ENCODE peak calls at places on chromosomes 6 and 20, in seven cellular contexts. S, D, Y, B, G, M and I are unnamed samples. For H3K4me1 and H3K36me3, the result is how much of the 10 kb centered on the place peaks cover.

GRCh38 chr6:152957796-152958195 is 25.0 kb downstream of the FBXO5 start:
- DNase-seq in S (no peak), D (no peak), Y (no peak), B (no peak), G (no peak), M (no peak), I (no peak)

GRCh38 chr20:48295445-48295903 is 510.2 kb upstream of the SULF2 start:
- DNase-seq in S (no peak), D (peak), Y (peak), B (no peak), G (peak), M (no peak), I (peak)

GRCh38 chr6:18392346-18392877 is 5.3 kb downstream of the RNF144B start:
- DNase-seq in S (no peak), D (no peak), Y (no peak), B (no peak), G (no peak), M (no peak), I (no peak)

GRCh38 chr6:25583906-25584305 is 68.1 kb upstream of the SCGN start:
- DNase-seq in S (no peak), D (no peak), Y (peak), B (no peak), G (no peak), M (no peak), I (no peak)

GRCh38 chr20:39038495-39038894 is 76.4 kb downstream of the DHX35 start:
- DNase-seq in S (no peak), D (no peak), Y (no peak), B (no peak), G (no peak), M (no peak), I (no peak)

GRCh38 chr20:62219992-62220665 is at the start of gene HRH3:
- DNase-seq in S (no peak), D (peak), Y (no peak), B (no peak), G (peak), M (peak), I (peak)

GRCh38 chr6:104182811-104183210 is 676.9 kb downstream of the HACE1 start:
- DNase-seq in S (no peak), D (no peak), Y (no peak), B (no peak), G (no peak), M (no peak), I (no peak)

GRCh38 chr20:37297066-37297736 is 7.7 kb downstream of the MANBAL start:
- DNase-seq in S (no peak), D (no peak), Y (peak), B (no peak), G (no peak), M (no peak), I (no peak)

GRCh38 chr6:135880066-135880972 is 28.8 kb downstream of the PDE7B start:
- DNase-seq in S (no peak), D (no peak), Y (no peak), B (no peak), G (no peak), M (no peak), I (peak)

GRCh38 chr6:78093861-78094360 is 441.1 kb downstream of the MEI4 start:
- DNase-seq in S (no peak), D (no peak), Y (no peak), B (no peak), G (no peak), M (no peak), I (no peak)

GRCh38 chr6:117514655-117515054 is 32.2 kb downstream of the DCBLD1 start:
- DNase-seq in S (no peak), D (no peak), Y (no peak), B (no peak), G (no peak), M (no peak), I (no peak)

GRCh38 chr6:64945450-64945849 is 761.6 kb downstream of the EYS start:
- DNase-seq in S (no peak), D (no peak), Y (no peak), B (no peak), G (no peak), M (no peak), I (no peak)

GRCh38 chr20:63087236-63087871 is 80.6 kb upstream of the BHLHE23 start:
- DNase-seq in S (peak), D (no peak), Y (no peak), B (peak), G (no peak), M (peak), I (no peak)

GRCh38 chr20:7496394-7497111 is 443.7 kb downstream of the HAO1 start:
- DNase-seq in S (no peak), D (no peak), Y (no peak), B (no peak), G (no peak), M (no peak), I (no peak)

GRCh38 chr20:46350201-46350985 is 42.1 kb upstream of the CDH22 start:
- DNase-seq in S (no peak), D (peak), Y (peak), B (no peak), G (no peak), M (no peak), I (no peak)

GRCh38 chr6:170522565-170523183 is 30.4 kb downstream of the PSMB1 start:
- DNase-seq in S (peak), D (peak), Y (no peak), B (no peak), G (peak), M (no peak), I (no peak)

GRCh38 chr20:12203981-12204380 is 286.3 kb downstream of the BTBD3 start:
- DNase-seq in S (no peak), D (no peak), Y (no peak), B (no peak), G (no peak), M (no peak), I (no peak)

GRCh38 chr20:17669306-17669931 is 12.6 kb downstream of the RRBP1 start:
- DNase-seq in S (no peak), D (no peak), Y (no peak), B (no peak), G (no peak), M (no peak), I (no peak)

GRCh38 chr6:152594726-152595125 is 42.4 kb downstream of the SYNE1 start:
- DNase-seq in S (no peak), D (no peak), Y (no peak), B (no peak), G (no peak), M (no peak), I (no peak)

GRCh38 chr20:7744411-7744810 is 195.8 kb downstream of the HAO1 start:
- DNase-seq in S (no peak), D (no peak), Y (no peak), B (no peak), G (no peak), M (no peak), I (no peak)

GRCh38 chr6:35181933-35182612 is 31.7 kb upstream of the SCUBE3 start:
- DNase-seq in S (peak), D (peak), Y (peak), B (peak), G (no peak), M (peak), I (peak)

GRCh38 chr20:63246490-63247284 is 7.6 kb downstream of the NKAIN4 start:
- DNase-seq in S (peak), D (no peak), Y (no peak), B (no peak), G (peak), M (no peak), I (no peak)

GRCh38 chr6:1570848-1571247 is 38.9 kb upstream of the FOXC1 start:
- DNase-seq in S (no peak), D (no peak), Y (no peak), B (no peak), G (no peak), M (no peak), I (no peak)

GRCh38 chr6:1870902-1871301 is 261.2 kb downstream of the FOXC1 start:
- DNase-seq in S (no peak), D (no peak), Y (no peak), B (no peak), G (no peak), M (no peak), I (no peak)

GRCh38 chr6:13724174-13724573 is 12.5 kb upstream of the RANBP9 start:
- DNase-seq in S (no peak), D (no peak), Y (no peak), B (no peak), G (no peak), M (no peak), I (peak)

GRCh38 chr6:136927313-136927712 is 5.2 kb downstream of the SLC35D3 start:
- DNase-seq in S (no peak), D (peak), Y (no peak), B (no peak), G (no peak), M (no peak), I (no peak)

GRCh38 chr6:160170018-160170680 is 48.5 kb downstream of the SLC22A1 start:
- DNase-seq in S (no peak), D (no peak), Y (no peak), B (no peak), G (no peak), M (no peak), I (no peak)

GRCh38 chr6:37077459-37078296 is 72.2 kb downstream of the FGD2 start:
- DNase-seq in S (peak), D (no peak), Y (peak), B (peak), G (peak), M (peak), I (no peak)

GRCh38 chr6:43772571-43773049 is 2.6 kb downstream of the VEGFA start:
- DNase-seq in S (peak), D (peak), Y (no peak), B (no peak), G (peak), M (peak), I (peak)

GRCh38 chr6:160013987-160014868 is 45.3 kb downstream of the IGF2R start:
- DNase-seq in S (no peak), D (no peak), Y (no peak), B (no peak), G (no peak), M (no peak), I (peak)

GRCh38 chr6:100595456-100595855 is 130.7 kb upstream of the SIM1 start:
- DNase-seq in S (no peak), D (no peak), Y (no peak), B (no peak), G (no peak), M (no peak), I (no peak)

GRCh38 chr20:20364747-20365558 is 3.0 kb upstream of the INSM1 start:
- DNase-seq in S (no peak), D (no peak), Y (no peak), B (no peak), G (no peak), M (no peak), I (no peak)

GRCh38 chr6:75775219-75775618 is 26.2 kb downstream of the MYO6 start:
- DNase-seq in S (peak), D (peak), Y (no peak), B (no peak), G (peak), M (no peak), I (peak)

GRCh38 chr6:93163146-93163545 is 256.2 kb downstream of the EPHA7 start:
- DNase-seq in S (no peak), D (no peak), Y (no peak), B (no peak), G (no peak), M (no peak), I (no peak)

GRCh38 chr6:52146851-52147445 is 39.2 kb upstream of the IL17A start:
- DNase-seq in S (no peak), D (no peak), Y (no peak), B (no peak), G (no peak), M (no peak), I (no peak)

DNA sequence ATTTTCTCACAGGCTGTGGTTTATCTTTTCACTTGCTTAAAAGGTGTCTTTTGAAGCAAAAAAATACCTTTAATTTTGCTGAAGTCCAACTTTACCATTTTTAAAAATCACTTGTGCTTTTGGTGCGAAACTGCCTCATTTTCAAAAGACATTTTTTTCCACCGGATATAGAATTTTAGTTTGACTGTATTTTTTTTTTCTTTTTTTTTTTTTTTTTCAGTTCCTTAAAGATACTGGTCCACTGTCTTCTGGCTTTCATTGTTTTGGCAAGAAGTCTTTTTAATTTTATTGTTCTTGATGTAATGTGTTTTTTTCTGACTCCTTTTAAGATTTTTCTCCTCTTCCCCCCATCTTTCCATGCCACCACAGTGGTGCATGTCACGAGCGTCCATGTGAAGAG is 198.2 kb downstream of the ARID1B start:
- DNase-seq in S (no peak), D (no peak), Y (no peak), B (no peak), G (no peak), M (no peak), I (no peak)
- H3K4me3 ChIP-seq in S (no peak), D (no peak), Y (no peak), B (no peak), G (no peak), M (no peak), I (no peak)

GRCh38 chr6:16730720-16731502 is 30.3 kb downstream of the ATXN1 start:
- DNase-seq in S (no peak), D (no peak), Y (no peak), B (no peak), G (peak), M (no peak), I (peak)

GRCh38 chr6:16729744-16730143 is 31.5 kb downstream of the ATXN1 start:
- DNase-seq in S (no peak), D (no peak), Y (no peak), B (no peak), G (no peak), M (no peak), I (no peak)

GRCh38 chr6:16727996-16728395 is 33.3 kb downstream of the ATXN1 start:
- DNase-seq in S (peak), D (no peak), Y (peak), B (peak), G (no peak), M (no peak), I (no peak)

GRCh38 chr6:16729183-16729696 is 32.0 kb downstream of the ATXN1 start:
- DNase-seq in S (no peak), D (no peak), Y (no peak), B (no peak), G (no peak), M (no peak), I (no peak)

DNA sequence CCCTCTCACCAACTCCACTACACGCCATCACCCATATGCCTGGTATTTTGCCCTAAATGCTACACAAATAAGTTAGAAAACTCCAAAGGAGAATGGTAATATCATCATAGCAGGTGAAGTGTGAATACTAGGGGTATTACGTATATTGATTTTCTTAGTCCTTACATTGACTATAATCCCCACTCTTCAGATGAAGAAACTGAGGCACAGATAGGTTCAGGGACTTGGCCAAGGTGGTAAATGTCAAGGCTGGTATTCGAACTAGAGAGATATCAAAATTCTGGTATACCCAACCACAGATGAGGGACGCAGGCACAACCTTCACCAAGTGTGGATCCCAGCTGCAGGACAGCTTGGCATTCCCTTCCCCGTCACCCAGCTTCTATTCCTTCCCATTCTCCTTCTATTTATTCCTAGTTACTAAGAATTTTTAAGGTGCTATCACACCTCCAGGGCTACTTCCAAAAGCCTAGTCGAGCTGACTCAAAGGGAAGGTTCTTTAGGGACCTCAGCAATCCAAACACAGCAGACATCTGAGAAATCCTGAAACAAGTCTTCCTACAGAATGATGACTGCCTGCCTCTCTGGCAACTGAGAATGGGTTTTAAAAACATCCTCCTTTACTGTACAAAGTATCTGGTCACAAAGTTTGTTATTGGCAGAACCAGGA is 32.6 kb downstream of the ATXN1 start:
- DNase-seq in S (no peak), D (no peak), Y (no peak), B (no peak), G (no peak), M (no peak), I (no peak)
- H3K4me1 ChIP-seq in S (half or more), D (half or more), Y (under half), B (half or more), G (under half), M (under half), I (under half)

DNA sequence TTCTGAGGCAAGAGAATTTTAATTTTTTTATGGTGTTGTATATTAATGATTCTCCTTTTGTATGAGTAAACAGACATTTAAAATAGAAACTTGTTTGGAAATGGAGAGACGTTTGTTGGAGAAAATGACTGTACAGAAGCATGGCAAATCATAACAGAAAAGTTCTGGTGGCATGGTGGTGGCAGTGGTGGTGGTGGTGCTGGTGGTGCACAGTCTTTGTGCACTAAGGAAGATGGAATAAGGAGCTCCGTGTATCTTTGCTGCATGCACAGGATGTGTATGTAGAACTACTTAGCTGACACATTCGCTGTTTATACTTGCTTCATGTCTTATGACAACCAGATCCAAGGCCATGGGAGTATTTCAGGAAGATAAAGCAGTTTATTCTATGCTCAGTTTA is 294.9 kb downstream of the UTRN start:
- DNase-seq in S (no peak), D (no peak), Y (no peak), B (no peak), G (no peak), M (no peak), I (no peak)
- H3K36me3 ChIP-seq in S (under half), D (under half), Y (under half), B (under half), G (under half), M (under half), I (under half)

GRCh38 chr6:3630258-3630828 is 121.2 kb downstream of the PXDC1 start:
- DNase-seq in S (no peak), D (no peak), Y (no peak), B (no peak), G (no peak), M (no peak), I (no peak)

GRCh38 chr6:3625161-3625979 is 126.1 kb downstream of the PXDC1 start:
- DNase-seq in S (no peak), D (no peak), Y (no peak), B (no peak), G (no peak), M (no peak), I (no peak)

GRCh38 chr6:3627501-3627900 is 124.0 kb downstream of the PXDC1 start:
- DNase-seq in S (no peak), D (no peak), Y (no peak), B (no peak), G (no peak), M (no peak), I (no peak)

GRCh38 chr6:3625980-3626533 is 125.5 kb downstream of the PXDC1 start:
- DNase-seq in S (no peak), D (no peak), Y (no peak), B (no peak), G (no peak), M (no peak), I (no peak)

DNA sequence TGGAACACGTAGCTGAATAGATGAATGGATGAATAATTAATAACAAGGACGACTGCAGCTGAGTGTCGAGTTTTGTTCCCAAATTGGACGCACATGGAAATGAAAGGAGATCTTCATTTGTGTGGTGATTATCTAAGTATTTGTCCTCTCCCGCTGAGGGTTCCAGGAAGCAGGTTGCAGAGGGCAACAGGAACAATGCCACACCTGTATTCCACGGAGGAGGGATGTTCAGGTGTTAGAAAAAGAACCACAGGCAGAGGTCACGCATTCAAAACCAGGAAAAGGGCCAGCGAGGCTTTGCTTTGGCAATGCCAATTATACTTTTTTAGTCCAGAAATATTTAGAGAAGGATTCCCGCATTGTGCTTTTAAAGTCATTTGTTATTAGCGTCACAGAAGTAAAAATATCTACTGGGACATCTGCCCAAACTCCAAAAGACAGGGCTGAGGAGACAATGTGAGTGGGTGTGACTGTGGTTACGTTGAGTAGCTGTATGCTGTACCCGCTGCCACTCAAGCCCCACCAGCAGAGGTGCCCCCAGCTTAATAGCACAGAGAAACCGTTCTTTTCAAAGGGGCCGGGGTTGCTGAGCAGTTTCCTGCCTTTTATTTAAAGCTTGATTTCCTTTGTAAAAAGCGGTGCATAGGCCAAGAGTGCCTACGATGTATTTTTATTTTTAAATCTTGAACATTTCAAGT is 123.2 kb downstream of the PXDC1 start:
- DNase-seq in S (no peak), D (peak), Y (no peak), B (no peak), G (no peak), M (no peak), I (peak)
- H3K4me3 ChIP-seq in S (no peak), D (no peak), Y (no peak), B (no peak), G (no peak), M (no peak), I (no peak)

GRCh38 chr20:9352740-9353139 is 161.7 kb upstream of the LAMP5 start:
- DNase-seq in S (no peak), D (no peak), Y (no peak), B (no peak), G (no peak), M (no peak), I (no peak)
- H3K4me1 ChIP-seq in S (under half), D (under half), Y (under half), B (under half), G (under half), M (under half), I (under half)